ENCODE peak calls at places on chromosomes 11 and 22, in six cellular contexts. W is natural killer cell, O is thyroid gland, L is Panc1, K is D721Med, B is A673. Q is an unnamed sample.

GRCh38 chr11:122711831-122712378 is 56.4 kb downstream of the UBASH3B start:
- DNase-seq in B (peak), W (no peak), K (no peak), O (no peak), L (no peak), Q (peak)

GRCh38 chr11:80838153-80838552 is 1397.3 kb upstream of the TENM4 start:
- DNase-seq in L (no peak), W (no peak), K (no peak), B (no peak), O (no peak), Q (no peak)

GRCh38 chr11:16179668-16180067 is 176.7 kb downstream of the SOX6 start:
- DNase-seq in K (no peak), L (no peak), B (peak), W (no peak), O (no peak), Q (no peak)

GRCh38 chr11:5420993-5421392 is 918 bp upstream of the OR51Q1 start:
- DNase-seq in L (no peak), B (no peak), W (no peak), K (no peak), O (no peak), Q (no peak)

GRCh38 chr11:551131-551530 is 9.4 kb downstream of the LMNTD2 start:
- DNase-seq in L (no peak), W (no peak), O (no peak), B (no peak), K (no peak), Q (no peak)

GRCh38 chr22:29275167-29275566 is 7.1 kb downstream of the EWSR1 start:
- DNase-seq in B (no peak), O (no peak), K (no peak), L (no peak), W (no peak), Q (no peak)

GRCh38 chr11:26286472-26287066 is 45.4 kb upstream of the ANO3 start:
- DNase-seq in W (no peak), L (no peak), O (peak), B (peak), K (no peak), Q (no peak)

GRCh38 chr22:20805972-20806471 is 32.1 kb downstream of the SERPIND1 start:
- DNase-seq in B (peak), K (no peak), W (no peak), L (no peak), O (no peak), Q (no peak)

GRCh38 chr22:18044548-18045271 is 20.3 kb upstream of the MICAL3 start:
- DNase-seq in B (no peak), W (no peak), K (no peak), L (no peak), O (no peak), Q (no peak)

GRCh38 chr11:61967924-61968757 is 707 bp upstream of the FTH1 start:
- DNase-seq in L (no peak), B (peak), W (peak), K (no peak), O (peak), Q (peak)

GRCh38 chr22:19097518-19097917 is 24.7 kb downstream of the DGCR2 start:
- DNase-seq in B (no peak), O (peak), W (no peak), L (no peak), K (no peak), Q (no peak)

GRCh38 chr11:65069217-65069616 is 10.9 kb upstream of the NAALADL1 start:
- DNase-seq in K (no peak), B (no peak), O (no peak), L (no peak), W (no peak), Q (no peak)

GRCh38 chr22:32920734-32921133 is 119.2 kb downstream of the TIMP3 start:
- DNase-seq in W (no peak), L (no peak), O (no peak), K (no peak), B (no peak), Q (no peak)

GRCh38 chr11:100515087-100515486 is 172.0 kb upstream of the ARHGAP42 start:
- DNase-seq in W (no peak), B (no peak), O (no peak), K (no peak), L (no peak), Q (peak)

GRCh38 chr11:99568808-99569207 is 548.1 kb downstream of the CNTN5 start:
- DNase-seq in O (no peak), L (no peak), B (no peak), W (no peak), K (no peak), Q (no peak)

GRCh38 chr11:47171856-47172255 is 4.8 kb downstream of the ARFGAP2 start:
- DNase-seq in L (no peak), O (no peak), B (no peak), W (no peak), K (peak), Q (no peak)

GRCh38 chr11:2825886-2826678 is 59.5 kb downstream of the CDKN1C start:
- DNase-seq in O (peak), B (peak), L (no peak), W (no peak), K (no peak), Q (peak)

GRCh38 chr11:36075053-36075452 is 131.2 kb downstream of the LDLRAD3 start:
- DNase-seq in B (peak), W (no peak), O (no peak), L (no peak), K (no peak), Q (no peak)

GRCh38 chr22:30005213-30005857 is 74.9 kb upstream of the HORMAD2 start:
- DNase-seq in B (peak), K (no peak), O (peak), W (peak), L (peak), Q (peak)

GRCh38 chr11:111520565-111520964 is 6.0 kb downstream of the HOATZ start:
- DNase-seq in W (no peak), K (no peak), L (no peak), B (peak), O (no peak), Q (no peak)

GRCh38 chr11:64754919-64755662 is 4.7 kb downstream of the PYGM start:
- DNase-seq in K (no peak), W (no peak), B (no peak), L (no peak), O (no peak), Q (no peak)

GRCh38 chr11:75283391-75283931 is 42.9 kb downstream of the TPBGL start:
- DNase-seq in O (no peak), W (no peak), L (no peak), B (no peak), K (no peak), Q (no peak)

GRCh38 chr11:106466441-106467190 is 389.2 kb downstream of the AASDHPPT start:
- DNase-seq in W (no peak), O (no peak), L (no peak), B (peak), K (no peak), Q (no peak)

GRCh38 chr11:109062445-109062844 is 359.5 kb upstream of the C11orf87 start:
- DNase-seq in B (no peak), L (no peak), O (no peak), W (no peak), K (no peak), Q (no peak)

GRCh38 chr11:123239371-123240150 is 44.5 kb upstream of the CLMP start:
- DNase-seq in O (no peak), L (no peak), W (no peak), K (no peak), B (peak), Q (no peak)

GRCh38 chr11:58573451-58574104 is 2.1 kb downstream of the LPXN start:
- DNase-seq in K (no peak), L (peak), W (peak), B (peak), O (peak), Q (peak)

GRCh38 chr11:69012092-69013008 is 696 bp downstream of the MRGPRF start:
- DNase-seq in K (no peak), L (no peak), O (no peak), W (no peak), B (no peak), Q (no peak)

GRCh38 chr11:8777907-8778767 is 95.5 kb downstream of the RPL27A start:
- DNase-seq in W (peak), B (no peak), O (peak), L (no peak), K (no peak), Q (no peak)

GRCh38 chr11:134260503-134260902 is 7.1 kb downstream of the ACAD8 start:
- DNase-seq in W (no peak), K (no peak), O (no peak), B (no peak), L (no peak), Q (no peak)

GRCh38 chr22:39471421-39472141 is 14.8 kb downstream of the MGAT3 start:
- DNase-seq in W (no peak), O (no peak), K (no peak), L (no peak), B (peak), Q (peak)

GRCh38 chr11:70040452-70040851 is 37.7 kb upstream of the ANO1 start:
- DNase-seq in K (no peak), L (no peak), B (no peak), W (no peak), O (no peak), Q (no peak)

GRCh38 chr11:102915044-102915375 is 40.2 kb upstream of the MMP12 start:
- DNase-seq in B (no peak), K (no peak), L (no peak), W (no peak), O (no peak), Q (no peak)
- TF ChIP-seq CTCF in B (no peak), K (no peak), L (peak), W (no peak), O (no peak), Q (peak)

GRCh38 chr11:110433393-110434333 is 3.9 kb downstream of the FDX1 start:
- DNase-seq in L (no peak), W (no peak), O (no peak), K (peak), B (peak), Q (no peak)
- TF ChIP-seq CTCF in L (peak), W (peak), O (peak), K (peak), B (peak), Q (peak)

DNA sequence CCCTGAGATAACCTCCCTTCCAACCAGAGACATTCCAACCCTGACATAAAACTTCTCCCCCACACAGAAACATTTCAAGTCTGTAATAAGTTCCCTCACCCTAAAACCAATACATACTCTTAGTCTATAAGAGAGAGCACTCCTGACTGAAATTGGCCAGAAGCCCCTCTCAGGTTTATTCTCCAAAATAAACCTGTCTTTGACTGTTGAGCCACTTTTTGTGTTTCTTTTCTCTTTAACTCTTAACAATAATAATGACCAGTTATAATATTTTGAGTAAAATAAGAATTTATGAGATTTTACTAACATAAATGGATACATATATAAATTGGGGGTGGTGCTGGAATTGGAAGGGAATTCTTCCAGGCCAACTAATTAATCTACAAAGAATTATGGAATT is 93.6 kb downstream of the GRM5 start:
- DNase-seq in O (no peak), B (no peak), K (no peak), L (no peak), W (no peak), Q (no peak)
- TF ChIP-seq CTCF in O (no peak), B (no peak), K (no peak), L (no peak), W (no peak), Q (no peak)

DNA sequence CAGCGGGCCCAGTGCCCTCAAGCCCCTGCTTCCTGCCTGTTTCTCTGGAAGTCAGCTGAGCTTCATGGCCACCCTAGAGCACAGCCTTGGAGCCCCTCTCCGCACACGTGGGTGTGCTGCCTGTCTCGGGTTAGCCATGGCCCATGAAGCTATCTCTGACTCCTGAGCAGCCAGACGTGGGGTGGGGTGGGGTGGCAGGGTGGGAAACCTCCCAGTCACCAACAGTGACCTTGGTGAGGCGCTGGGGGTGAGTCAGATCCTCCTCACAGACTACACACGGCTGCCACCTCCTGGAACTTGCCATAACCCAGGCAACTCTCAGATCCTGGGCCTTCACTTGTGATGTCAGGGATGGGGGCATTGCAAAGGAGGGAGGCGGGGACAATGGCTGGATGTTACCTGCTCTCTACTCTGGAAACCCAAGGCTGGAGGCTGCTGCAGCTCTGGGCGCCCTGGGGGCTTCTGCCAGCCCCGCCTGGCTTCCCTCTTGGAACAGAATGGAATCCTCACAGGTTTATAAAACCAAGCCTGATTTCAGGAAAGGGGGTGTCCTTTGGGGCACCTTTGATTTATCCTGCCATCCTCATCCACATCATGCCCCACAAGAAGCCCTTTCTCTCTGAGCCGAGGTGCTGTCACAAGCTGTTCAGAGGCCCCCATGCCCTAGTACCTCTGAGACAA is 88.4 kb downstream of the SNX19 start:
- DNase-seq in B (peak), W (no peak), O (peak), K (no peak), L (peak), Q (peak)
- TF ChIP-seq CTCF in B (peak), W (no peak), O (peak), K (peak), L (peak), Q (peak)